ENCODE peak calls at places on chromosome 12, in five cellular contexts. One of them, this sample, is unnamed.

GRCh38 chr12:75438052-75438754 is 42.4 kb upstream of the GLIPR1 start:
- DNase-seq in small intestine: no peak
- DNase-seq in activated CD8-positive, alpha-beta memory T cell treated with anti-CD3 and anti-CD28 coated beads, Interleukin-2, amount 50 U/mL, for 48 hours: no peak
- DNase-seq in HEK293T: no peak
- DNase-seq in colonic mucosa: no peak
- DNase-seq in this sample: no peak

GRCh38 chr12:32366704-32367103 is 32.7 kb upstream of the FGD4 start:
- DNase-seq in small intestine: peak
- DNase-seq in activated CD8-positive, alpha-beta memory T cell treated with anti-CD3 and anti-CD28 coated beads, Interleukin-2, amount 50 U/mL, for 48 hours: no peak
- DNase-seq in HEK293T: no peak
- DNase-seq in colonic mucosa: no peak
- DNase-seq in this sample: no peak

GRCh38 chr12:132550014-132550802 is 60.2 kb downstream of the LRCOL1 start:
- DNase-seq in small intestine: no peak
- DNase-seq in activated CD8-positive, alpha-beta memory T cell treated with anti-CD3 and anti-CD28 coated beads, Interleukin-2, amount 50 U/mL, for 48 hours: no peak
- DNase-seq in HEK293T: no peak
- DNase-seq in colonic mucosa: no peak
- DNase-seq in this sample: no peak

GRCh38 chr12:68089101-68089500 is 70.4 kb downstream of the IFNG start:
- DNase-seq in small intestine: no peak
- DNase-seq in activated CD8-positive, alpha-beta memory T cell treated with anti-CD3 and anti-CD28 coated beads, Interleukin-2, amount 50 U/mL, for 48 hours: no peak
- DNase-seq in HEK293T: no peak
- DNase-seq in colonic mucosa: no peak
- DNase-seq in this sample: no peak

GRCh38 chr12:24814379-24815086 is 134.4 kb downstream of the BCAT1 start:
- DNase-seq in small intestine: peak
- DNase-seq in activated CD8-positive, alpha-beta memory T cell treated with anti-CD3 and anti-CD28 coated beads, Interleukin-2, amount 50 U/mL, for 48 hours: no peak
- DNase-seq in HEK293T: no peak
- DNase-seq in colonic mucosa: no peak
- DNase-seq in this sample: no peak

GRCh38 chr12:52215587-52216031 is 17.4 kb upstream of the KRT7 start:
- DNase-seq in small intestine: no peak
- DNase-seq in activated CD8-positive, alpha-beta memory T cell treated with anti-CD3 and anti-CD28 coated beads, Interleukin-2, amount 50 U/mL, for 48 hours: no peak
- DNase-seq in HEK293T: no peak
- DNase-seq in colonic mucosa: no peak
- DNase-seq in this sample: no peak

GRCh38 chr12:109737111-109737510 is 23.5 kb downstream of the FAM222A start:
- DNase-seq in small intestine: no peak
- DNase-seq in activated CD8-positive, alpha-beta memory T cell treated with anti-CD3 and anti-CD28 coated beads, Interleukin-2, amount 50 U/mL, for 48 hours: no peak
- DNase-seq in HEK293T: no peak
- DNase-seq in colonic mucosa: no peak
- DNase-seq in this sample: no peak

GRCh38 chr12:123271182-123271491 is 519 bp downstream of the CDK2AP1 start:
- DNase-seq in small intestine: peak
- DNase-seq in activated CD8-positive, alpha-beta memory T cell treated with anti-CD3 and anti-CD28 coated beads, Interleukin-2, amount 50 U/mL, for 48 hours: peak
- DNase-seq in HEK293T: peak
- DNase-seq in colonic mucosa: peak
- DNase-seq in this sample: no peak

GRCh38 chr12:64893961-64894360 is 69.5 kb downstream of the TBC1D30 start:
- DNase-seq in small intestine: no peak
- DNase-seq in activated CD8-positive, alpha-beta memory T cell treated with anti-CD3 and anti-CD28 coated beads, Interleukin-2, amount 50 U/mL, for 48 hours: no peak
- DNase-seq in HEK293T: no peak
- DNase-seq in colonic mucosa: no peak
- DNase-seq in this sample: peak

GRCh38 chr12:45730842-45731336 is 1.4 kb downstream of the ARID2 start:
- DNase-seq in small intestine: peak
- DNase-seq in activated CD8-positive, alpha-beta memory T cell treated with anti-CD3 and anti-CD28 coated beads, Interleukin-2, amount 50 U/mL, for 48 hours: no peak
- DNase-seq in HEK293T: peak
- DNase-seq in colonic mucosa: peak
- DNase-seq in this sample: peak

GRCh38 chr12:92615703-92616102 is 87.1 kb upstream of the PLEKHG7 start:
- DNase-seq in small intestine: no peak
- DNase-seq in activated CD8-positive, alpha-beta memory T cell treated with anti-CD3 and anti-CD28 coated beads, Interleukin-2, amount 50 U/mL, for 48 hours: no peak
- DNase-seq in HEK293T: no peak
- DNase-seq in colonic mucosa: no peak
- DNase-seq in this sample: no peak

GRCh38 chr12:119180380-119181040 is 1.8 kb downstream of the HSPB8 start:
- DNase-seq in small intestine: no peak
- DNase-seq in activated CD8-positive, alpha-beta memory T cell treated with anti-CD3 and anti-CD28 coated beads, Interleukin-2, amount 50 U/mL, for 48 hours: no peak
- DNase-seq in HEK293T: no peak
- DNase-seq in colonic mucosa: peak
- DNase-seq in this sample: no peak

GRCh38 chr12:45572114-45572513 is 157.4 kb upstream of the ARID2 start:
- DNase-seq in small intestine: peak
- DNase-seq in activated CD8-positive, alpha-beta memory T cell treated with anti-CD3 and anti-CD28 coated beads, Interleukin-2, amount 50 U/mL, for 48 hours: no peak
- DNase-seq in HEK293T: no peak
- DNase-seq in colonic mucosa: peak
- DNase-seq in this sample: no peak

GRCh38 chr12:20369164-20370000 is 1.0 kb downstream of the PDE3A start:
- DNase-seq in small intestine: peak
- DNase-seq in activated CD8-positive, alpha-beta memory T cell treated with anti-CD3 and anti-CD28 coated beads, Interleukin-2, amount 50 U/mL, for 48 hours: peak
- DNase-seq in HEK293T: peak
- DNase-seq in colonic mucosa: peak
- DNase-seq in this sample: no peak

GRCh38 chr12:15782667-15783066 is 6.5 kb downstream of the EPS8 start:
- DNase-seq in small intestine: no peak
- DNase-seq in activated CD8-positive, alpha-beta memory T cell treated with anti-CD3 and anti-CD28 coated beads, Interleukin-2, amount 50 U/mL, for 48 hours: no peak
- DNase-seq in HEK293T: no peak
- DNase-seq in colonic mucosa: no peak
- DNase-seq in this sample: no peak

GRCh38 chr12:108190529-108190928 is 61.4 kb downstream of the WSCD2 start:
- DNase-seq in small intestine: no peak
- DNase-seq in activated CD8-positive, alpha-beta memory T cell treated with anti-CD3 and anti-CD28 coated beads, Interleukin-2, amount 50 U/mL, for 48 hours: no peak
- DNase-seq in HEK293T: no peak
- DNase-seq in colonic mucosa: no peak
- DNase-seq in this sample: no peak

GRCh38 chr12:79688376-79689040 is 2.3 kb downstream of the PAWR start:
- DNase-seq in small intestine: no peak
- DNase-seq in activated CD8-positive, alpha-beta memory T cell treated with anti-CD3 and anti-CD28 coated beads, Interleukin-2, amount 50 U/mL, for 48 hours: no peak
- DNase-seq in HEK293T: no peak
- DNase-seq in colonic mucosa: no peak
- DNase-seq in this sample: no peak

GRCh38 chr12:15164997-15165659 is 56.1 kb downstream of the RERG start:
- DNase-seq in small intestine: no peak
- DNase-seq in activated CD8-positive, alpha-beta memory T cell treated with anti-CD3 and anti-CD28 coated beads, Interleukin-2, amount 50 U/mL, for 48 hours: no peak
- DNase-seq in HEK293T: peak
- DNase-seq in colonic mucosa: no peak
- DNase-seq in this sample: no peak